ENCODE peak calls at places on chromosomes 13 and 19, in four cellular contexts. V is fibroblast of mammary gland, H is fibroblast of lung, Y is left ventricle myocardium inferior. X is an unnamed sample.

GRCh38 chr19:6048808-6049405 is 61.4 kb downstream of the RFX2 start:
- DNase-seq in H (peak), Y (peak), V (peak), X (peak)

GRCh38 chr13:93218583-93218982 is 8.0 kb upstream of the GPC6 start:
- DNase-seq in H (no peak), V (peak), Y (no peak), X (no peak)

GRCh38 chr13:111791131-111791530 is 275.8 kb upstream of the SOX1 start:
- DNase-seq in H (no peak), V (no peak), Y (no peak), X (no peak)

GRCh38 chr19:17202713-17203112 is 12.4 kb upstream of the USE1 start:
- DNase-seq in Y (no peak), H (no peak), V (no peak), X (no peak)

GRCh38 chr13:42715909-42716308 is 65.5 kb upstream of the FAM216B start:
- DNase-seq in V (no peak), H (no peak), Y (peak), X (no peak)

GRCh38 chr13:44620057-44620456 is 43.9 kb upstream of the TSC22D1 start:
- DNase-seq in V (peak), Y (no peak), H (peak), X (no peak)

GRCh38 chr13:85520445-85520844 is 278.8 kb downstream of the SLITRK6 start:
- DNase-seq in Y (no peak), V (peak), H (peak), X (no peak)

GRCh38 chr19:18596752-18597157 is 8.2 kb downstream of the REX1BD start:
- DNase-seq in V (no peak), Y (peak), H (no peak), X (no peak)

GRCh38 chr13:35388979-35389378 is 87.5 kb downstream of the MAB21L1 start:
- DNase-seq in H (peak), Y (no peak), V (peak), X (no peak)

GRCh38 chr19:2967972-2968371 is 9.4 kb upstream of the TLE6 start:
- DNase-seq in Y (no peak), H (no peak), V (no peak), X (no peak)

GRCh38 chr19:35768082-35768421 is 7.3 kb upstream of the ARHGAP33 start:
- DNase-seq in V (no peak), Y (no peak), H (no peak), X (no peak)

GRCh38 chr19:5077209-5077515 is 108.2 kb downstream of the KDM4B start:
- DNase-seq in V (no peak), Y (no peak), H (no peak), X (no peak)

GRCh38 chr19:45218426-45218825 is 26.8 kb downstream of the EXOC3L2 start:
- DNase-seq in Y (no peak), V (no peak), H (no peak), X (no peak)

GRCh38 chr19:50703915-50704548 is 15.6 kb downstream of the SHANK1 start:
- DNase-seq in H (no peak), V (no peak), Y (no peak), X (no peak)

GRCh38 chr13:32228330-32229041 is 86.7 kb downstream of the ZAR1L start:
- DNase-seq in Y (no peak), V (peak), H (peak), X (no peak)

GRCh38 chr13:31909889-31910551 is 121.6 kb upstream of the FRY start:
- DNase-seq in Y (no peak), H (peak), V (peak), X (peak)

GRCh38 chr13:80161896-80162295 is 179.0 kb downstream of the SPRY2 start:
- DNase-seq in Y (no peak), V (no peak), H (peak), X (no peak)

GRCh38 chr19:54162884-54163283 is 3.4 kb upstream of the LENG1 start:
- DNase-seq in V (no peak), H (no peak), Y (no peak), X (no peak)

X was measured in activated naive CD4-positive, alpha-beta T cell treated with anti-CD3 and anti-CD28 coated beads, Interleukin-2, amount 10 ng/mL, durations not matched to agents 7 days and 5 days.